ENCODE peak calls at places on chromosomes 11 and 22, in four cellular contexts. H is ovary, X is stomach, O is SK-N-SH. J is an unnamed sample. For H3K4me1, the result is how much of the 10 kb centered on the place peaks cover.

GRCh38 chr11:27108809-27109208 is 68.2 kb downstream of the BBOX1 start:
- DNase-seq in H (no peak), X (no peak), O (no peak), J (no peak)

GRCh38 chr22:17106161-17106784 is 14.9 kb downstream of the TMEM121B start:
- DNase-seq in H (no peak), X (no peak), O (no peak), J (no peak)

GRCh38 chr22:35377735-35378134 is 3.2 kb upstream of the HMOX1 start:
- DNase-seq in H (no peak), X (no peak), O (no peak), J (no peak)

GRCh38 chr11:82927264-82927880 is 25.8 kb downstream of the DDIAS start:
- DNase-seq in H (no peak), X (no peak), O (peak), J (no peak)

GRCh38 chr11:121419839-121420238 is 32.3 kb upstream of the SORL1 start:
- DNase-seq in H (no peak), X (no peak), O (no peak), J (no peak)

GRCh38 chr11:116062526-116063171 is 558.4 kb upstream of the CADM1 start:
- DNase-seq in H (no peak), X (no peak), O (peak), J (no peak)

GRCh38 chr11:73227571-73228211 is 9.6 kb downstream of the P2RY2 start:
- DNase-seq in H (no peak), X (peak), O (peak), J (peak)

GRCh38 chr11:19607656-19608360 is 104.8 kb upstream of the NAV2 start:
- DNase-seq in H (no peak), X (no peak), O (no peak), J (no peak)

DNA sequence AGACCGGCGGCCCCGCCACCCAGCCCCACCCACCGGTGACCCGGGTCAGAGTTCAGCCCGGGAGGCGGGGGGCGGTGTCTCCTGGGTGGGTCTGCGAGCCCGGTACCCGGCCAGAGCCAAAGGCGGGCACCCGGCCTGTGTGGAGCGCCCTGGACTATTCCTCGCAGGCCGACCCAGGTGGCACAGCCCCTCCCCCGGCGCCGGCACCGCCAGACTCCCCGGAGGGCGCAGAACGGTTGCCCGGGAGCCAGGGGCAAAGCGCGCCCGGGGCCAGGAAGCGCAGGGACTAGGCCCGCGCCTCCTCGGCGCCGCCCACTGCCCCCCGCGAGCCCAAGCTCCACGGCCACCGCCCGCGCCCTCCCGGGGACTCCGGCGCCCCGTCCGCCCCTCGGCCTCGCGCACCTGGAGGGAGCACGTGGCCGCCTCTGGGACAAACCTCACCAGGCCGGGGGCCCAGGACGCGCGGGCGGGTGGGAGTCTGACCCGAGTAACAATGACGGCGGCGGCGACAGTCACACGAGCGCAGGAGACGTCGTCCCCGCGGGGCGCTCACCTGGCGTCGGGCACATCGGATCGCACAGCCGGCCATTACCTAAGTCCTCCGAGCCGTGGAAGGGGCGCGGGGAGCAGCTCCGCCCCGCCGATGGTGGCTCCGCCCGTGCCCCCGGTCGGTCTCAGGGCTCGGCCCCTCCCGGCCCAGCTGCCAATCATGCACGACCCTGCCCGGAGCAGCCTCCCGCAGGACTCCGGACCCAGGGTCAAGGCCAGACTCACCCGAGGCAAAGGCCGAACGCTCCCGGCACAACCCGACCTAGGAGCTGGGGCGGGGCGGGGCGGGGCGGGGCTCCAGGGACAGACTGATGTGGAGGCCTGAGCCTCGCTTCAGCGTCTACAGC is 7.5 kb downstream of the PLXNB2 start:
- DNase-seq in H (no peak), X (peak), O (no peak), J (peak)
- H3K4me3 ChIP-seq in H (peak), X (peak), O (no peak), J (peak)

GRCh38 chr22:37508431-37508963 is 10.7 kb downstream of the CARD10 start:
- DNase-seq in H (no peak), X (no peak), O (no peak), J (no peak)
- H3K4me1 ChIP-seq in H (under half), X (under half), O (under half), J (half or more)

GRCh38 chr11:78978831-78979230 is 404.2 kb upstream of the NARS2 start:
- DNase-seq in H (no peak), X (no peak), O (no peak), J (no peak)
- TF ChIP-seq EP300 in H (no peak), X (no peak), O (no peak), J (no peak)

GRCh38 chr11:134742956-134743808 is 331.1 kb upstream of the B3GAT1 start:
- DNase-seq in H (no peak), X (no peak), O (no peak), J (no peak)
- H3K4me3 ChIP-seq in H (no peak), X (no peak), O (no peak), J (no peak)

GRCh38 chr11:94784884-94785283 is 16.7 kb downstream of the AMOTL1 start:
- DNase-seq in H (no peak), X (no peak), O (no peak), J (no peak)

GRCh38 chr11:94782446-94782845 is 14.3 kb downstream of the AMOTL1 start:
- DNase-seq in H (no peak), X (no peak), O (no peak), J (no peak)

GRCh38 chr11:94785509-94785908 is 17.4 kb downstream of the AMOTL1 start:
- DNase-seq in H (no peak), X (no peak), O (peak), J (no peak)

GRCh38 chr11:94780432-94780831 is 12.3 kb downstream of the AMOTL1 start:
- DNase-seq in H (no peak), X (no peak), O (peak), J (no peak)

DNA sequence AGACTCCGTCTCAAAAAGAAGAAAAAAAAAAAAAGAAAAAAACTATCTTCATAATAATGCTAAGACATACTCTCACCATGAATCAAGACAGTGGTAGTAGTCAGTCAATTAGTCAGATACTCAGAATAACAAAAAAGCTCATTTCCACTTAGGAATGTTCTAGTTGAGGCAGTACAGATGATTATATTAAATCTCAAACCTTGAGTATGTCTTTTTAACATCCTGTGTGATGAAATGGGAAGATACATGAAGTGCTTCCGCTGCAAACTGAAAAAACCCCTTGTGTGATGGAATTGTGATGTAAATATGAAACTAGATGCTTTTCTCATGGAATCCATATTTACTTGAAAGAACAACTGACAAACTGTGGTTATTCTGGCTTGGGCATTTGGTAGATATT is 13.7 kb downstream of the AMOTL1 start:
- DNase-seq in H (no peak), X (no peak), O (no peak), J (no peak)
- H3K4me1 ChIP-seq in H (under half), X (half or more), O (half or more), J (under half)

DNA sequence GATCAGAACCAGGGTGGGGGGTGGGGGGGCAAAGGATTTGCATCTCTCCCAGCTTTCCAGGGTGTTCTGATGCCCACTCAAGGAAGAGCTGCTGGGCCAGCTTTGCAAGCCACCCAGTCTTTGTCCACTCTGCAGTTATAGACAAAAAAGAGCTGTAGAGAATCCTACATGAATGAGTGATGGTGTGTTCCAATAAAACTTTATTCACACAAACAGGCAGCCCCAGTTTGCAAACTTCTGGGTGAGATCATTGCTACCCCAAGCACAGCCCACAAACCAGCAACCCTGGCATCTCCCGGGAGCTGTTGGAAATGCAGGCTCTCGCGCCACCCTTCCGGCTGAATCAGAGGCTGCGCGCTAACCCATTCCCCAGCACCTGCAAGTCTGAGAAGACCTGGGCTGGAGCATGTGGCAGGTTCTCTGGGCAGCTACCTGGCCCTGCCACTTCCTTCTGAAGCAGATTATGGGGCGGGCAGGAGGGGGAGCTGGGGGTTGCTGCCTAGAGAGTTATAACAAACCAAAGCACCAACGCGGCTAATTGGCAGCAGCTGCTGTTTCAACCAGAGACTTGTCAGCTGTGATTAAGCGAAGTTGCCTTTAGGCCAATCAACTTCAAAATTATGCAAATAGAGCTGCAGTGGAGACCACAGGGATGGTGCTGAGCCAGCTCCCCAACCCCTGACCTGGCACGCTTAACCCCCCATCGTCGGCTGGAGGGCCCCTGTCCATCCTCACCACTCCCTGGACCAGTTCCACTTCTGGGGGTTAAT is 3.8 kb upstream of the SHISAL1 start:
- DNase-seq in H (no peak), X (no peak), O (no peak), J (no peak)
- TF ChIP-seq EP300 in H (no peak), X (no peak), O (no peak), J (no peak)

GRCh38 chr11:117090111-117090706 is 8.0 kb downstream of the SIK3 start:
- DNase-seq in H (no peak), X (no peak), O (no peak), J (no peak)
- H3K4me3 ChIP-seq in H (no peak), X (no peak), O (no peak), J (no peak)

DNA sequence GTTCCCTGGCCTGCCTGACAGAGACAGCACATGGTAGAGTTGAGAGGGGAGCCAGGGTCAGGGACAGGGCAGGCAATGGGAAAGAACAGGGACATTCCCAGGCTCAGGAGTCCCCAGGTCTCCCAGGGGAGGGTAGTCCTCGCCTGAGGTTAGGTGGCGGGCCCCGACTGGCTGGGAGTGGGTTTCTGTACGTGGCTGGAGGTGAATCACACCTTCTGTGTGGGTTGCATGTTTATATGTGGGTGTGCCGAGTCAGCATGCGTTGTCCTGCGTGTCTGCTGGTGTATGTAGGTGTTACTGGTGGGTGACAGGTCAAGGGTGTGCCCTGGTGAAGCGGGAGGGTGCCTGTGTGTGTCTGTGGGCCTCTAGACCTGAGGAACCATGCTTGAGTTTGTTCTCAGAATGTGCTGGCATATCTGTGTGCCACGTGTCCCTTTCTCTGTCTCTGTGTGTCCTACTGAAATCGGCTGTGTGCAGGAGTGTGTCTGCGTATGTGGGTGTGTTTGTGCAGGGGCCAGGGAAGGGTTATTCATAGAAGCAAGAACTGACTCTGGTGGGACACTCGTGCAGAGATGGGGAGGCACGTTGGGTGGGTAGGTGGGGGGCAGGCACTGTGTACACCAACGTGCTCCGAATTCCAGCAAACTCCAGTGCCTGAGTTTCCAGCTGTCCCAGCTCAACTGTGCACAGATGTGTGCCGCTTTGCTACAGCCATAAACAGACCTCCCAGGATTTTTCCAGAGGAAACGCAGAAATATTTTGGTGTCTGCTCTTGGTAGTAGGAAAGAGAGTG is 23.8 kb upstream of the OAF start:
- DNase-seq in H (no peak), X (peak), O (peak), J (peak)
- H3K4me1 ChIP-seq in H (under half), X (half or more), O (under half), J (half or more)

J was measured in transverse colon.